ENCODE peak calls at places on chromosome 13, in ten cellular contexts. A, T, S, I, R, E, M, P, X and W are unnamed samples.

GRCh38 chr13:45678282-45678681 is 23.8 kb upstream of the CBY2 start:
- DNase-seq in P (no peak), T (no peak), R (no peak), A (no peak), I (no peak), X (no peak), S (no peak), E (no peak), M (no peak), W (no peak)

GRCh38 chr13:60439201-60439600 is 42.2 kb downstream of the TDRD3 start:
- DNase-seq in P (no peak), S (no peak), E (no peak), I (no peak), M (no peak), T (no peak), X (no peak), A (no peak), R (no peak), W (no peak)

GRCh38 chr13:97540696-97541095 is 106.7 kb downstream of the RAP2A start:
- DNase-seq in X (no peak), S (no peak), T (no peak), R (no peak), E (no peak), A (no peak), P (no peak), I (no peak), M (peak; percentile 10), W (no peak)

GRCh38 chr13:97327521-97328221 is 105.5 kb downstream of the MBNL2 start:
- DNase-seq in T (no peak), I (no peak), S (peak; percentile 44), X (no peak), M (peak; percentile 86), P (no peak), E (no peak), A (no peak), R (no peak), W (no peak)

GRCh38 chr13:109747524-109747923 is 38.9 kb downstream of the IRS2 start:
- DNase-seq in P (no peak), A (no peak), E (no peak), M (no peak), R (no peak), S (no peak), X (no peak), T (no peak), I (no peak), W (no peak)

GRCh38 chr13:107099661-107100060 is 531.7 kb upstream of the ARGLU1 start:
- DNase-seq in R (no peak), M (no peak), E (no peak), A (no peak), X (no peak), S (no peak), I (peak; percentile 23), P (no peak), T (no peak), W (peak; percentile 76)

GRCh38 chr13:80038371-80038770 is 302.6 kb downstream of the SPRY2 start:
- DNase-seq in X (no peak), P (no peak), S (no peak), I (no peak), A (no peak), M (no peak), R (no peak), T (no peak), E (no peak), W (peak; percentile 22)

GRCh38 chr13:91247768-91248167 is 99.7 kb upstream of the MIR17HG start:
- DNase-seq in I (no peak), P (no peak), M (no peak), X (no peak), S (no peak), A (no peak), E (no peak), R (no peak), T (no peak), W (peak; percentile 27)

GRCh38 chr13:46894534-46894906 is 2.3 kb downstream of the HTR2A start:
- DNase-seq in A (no peak), I (no peak), M (no peak), P (no peak), E (no peak), X (no peak), T (no peak), S (no peak), R (no peak), W (peak; percentile 73)

GRCh38 chr13:39321578-39321977 is 281.4 kb downstream of the LHFPL6 start:
- DNase-seq in X (peak; percentile 63), P (peak; percentile 69), A (no peak), I (no peak), S (no peak), R (no peak), E (no peak), T (no peak), M (peak; percentile 73), W (no peak)

GRCh38 chr13:76764916-76765315 is 121.3 kb downstream of the KCTD12 start:
- DNase-seq in M (no peak), I (no peak), S (no peak), T (no peak), A (no peak), E (no peak), R (no peak), X (no peak), P (no peak), W (no peak)

GRCh38 chr13:47213057-47213456 is 316.2 kb upstream of the HTR2A start:
- DNase-seq in M (peak; percentile 37), X (no peak), T (no peak), A (no peak), R (no peak), S (no peak), P (no peak), E (no peak), I (no peak), W (no peak)

GRCh38 chr13:31199849-31200635 is at the start of gene B3GLCT:
- DNase-seq in R (peak; percentile 83), S (peak; percentile 78), A (peak; percentile 82), I (no peak), E (no peak), M (peak; percentile 68), T (peak; percentile 79), X (peak; percentile 60), P (peak; percentile 85), W (peak; percentile 63)

GRCh38 chr13:21001471-21001870 is 59.9 kb downstream of the LATS2 start:
- DNase-seq in A (no peak), S (no peak), R (no peak), I (no peak), P (no peak), M (no peak), X (no peak), T (no peak), E (no peak), W (no peak)

DNA sequence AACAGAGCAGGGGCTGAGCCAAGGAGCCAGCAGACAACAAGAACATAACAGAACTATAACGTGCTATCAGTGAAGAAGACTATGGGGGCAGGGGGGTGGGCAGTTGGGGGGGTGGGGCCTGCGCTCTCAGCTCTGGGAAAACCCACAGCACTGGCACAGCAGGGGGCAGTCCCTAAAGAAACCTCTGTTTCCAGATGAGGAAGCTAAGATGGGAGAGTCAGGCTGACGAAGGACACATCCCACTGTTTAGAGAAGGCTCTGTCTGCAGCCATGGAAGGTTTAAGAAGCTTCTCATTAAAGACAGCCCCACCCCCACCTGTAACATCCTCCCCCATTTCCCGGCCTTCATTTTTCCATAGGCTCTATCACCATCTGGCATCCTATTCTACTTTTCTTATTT is 7.1 kb upstream of the DOCK9 start:
- DNase-seq in S (no peak), X (no peak), P (no peak), T (no peak), M (no peak), I (no peak), R (no peak), E (no peak), A (no peak), W (no peak)
- H3K4me3 ChIP-seq in S (no peak overlapping the region), X (no peak overlapping the region), P (no peak overlapping the region), T (no peak overlapping the region), M (no peak overlapping the region), I (no peak overlapping the region), R (no peak overlapping the region), E (no peak overlapping the region), A (no peak overlapping the region), W (no peak overlapping the region)

GRCh38 chr13:53204598-53204997 is 176.0 kb downstream of the OLFM4 start:
- DNase-seq in I (no peak), X (no peak), E (no peak), T (no peak), M (no peak), A (no peak), P (no peak), R (no peak), S (no peak), W (no peak)

GRCh38 chr13:53201454-53202225 is 173.0 kb downstream of the OLFM4 start:
- DNase-seq in P (no peak), S (no peak), M (no peak), X (no peak), T (no peak), A (no peak), E (no peak), R (no peak), I (no peak), W (no peak)

GRCh38 chr13:53200498-53201453 is 172.2 kb downstream of the OLFM4 start:
- DNase-seq in P (peak; percentile 65), R (peak; percentile 23), X (no peak), M (no peak), A (no peak), S (no peak), E (no peak), I (no peak), T (no peak), W (no peak)

GRCh38 chr13:53206455-53206854 is 177.8 kb downstream of the OLFM4 start:
- DNase-seq in R (no peak), X (no peak), T (no peak), I (no peak), A (no peak), M (no peak), S (no peak), P (no peak), E (no peak), W (no peak)
- TF ChIP-seq CTCF in R (no peak), X (no peak), T (no peak), I (peak; percentile 13), A (peak; percentile 62), M (no peak), S (peak; percentile 23), P (no peak), E (peak; percentile 49), W (peak; percentile 16)

GRCh38 chr13:114130131-114130707 is 2.2 kb downstream of the RASA3 start:
- DNase-seq in T (no peak), S (no peak), I (no peak), P (no peak), A (no peak), E (no peak), M (no peak), R (no peak), X (no peak), W (no peak)
- H3K4me3 ChIP-seq in T (no peak overlapping the region), S (no peak overlapping the region), I (peak overlapping the region; percentile 99), P (peak overlapping the region; percentile 61), A (peak overlapping the region; percentile 78), E (peak overlapping the region; percentile 85), M (peak overlapping the region; percentile 95), R (peak overlapping the region; percentile 88), X (peak overlapping the region; percentile 94), W (peak overlapping the region; percentile 97)

DNA sequence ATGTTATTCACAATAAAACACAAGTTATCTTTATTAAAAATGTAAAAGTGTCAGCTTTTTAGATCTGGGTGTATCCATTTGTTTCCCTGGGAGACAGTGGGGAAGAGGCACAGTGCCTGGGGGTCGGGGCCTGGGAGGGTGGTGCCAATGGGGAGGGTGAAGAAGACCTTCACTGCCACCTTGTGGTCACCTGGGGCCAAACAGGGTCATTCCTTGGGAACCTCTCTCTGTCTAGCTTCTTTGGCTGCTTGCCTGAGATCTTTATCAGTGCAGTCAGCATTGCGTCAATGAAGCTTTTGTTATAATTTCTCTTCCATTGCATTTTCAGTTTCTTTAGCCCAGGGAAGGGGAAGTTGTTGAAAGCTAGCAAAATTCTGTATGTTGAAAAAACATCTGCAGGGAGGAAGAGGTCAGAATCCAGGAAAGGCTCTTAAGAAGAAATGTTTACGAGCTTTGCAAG is 39.1 kb downstream of the PCDH8 start:
- DNase-seq in T (peak; percentile 51), X (no peak), E (peak; percentile 43), I (peak; percentile 1), S (peak; percentile 84), M (peak; percentile 60), P (no peak), A (peak; percentile 58), R (peak; percentile 65), W (peak; percentile 20)
- TF ChIP-seq CTCF in T (no peak), X (peak; percentile 14), E (peak; percentile 74), I (peak; percentile 26), S (peak; percentile 69), M (peak; percentile 33), P (peak; percentile 9), A (peak; percentile 79), R (peak; percentile 49), W (peak; percentile 34)